ENCODE peak calls at places on chromosome 9, in eight cellular contexts. B, H, U, Y, Z, S, O and G are unnamed samples.

GRCh38 chr9:101582593-101582992 is 12.2 kb downstream of the PPP3R2 start:
- DNase-seq in O (no peak), Z (no peak), B (peak; percentile 11), H (no peak), U (no peak), Y (no peak), S (no peak), G (no peak)

GRCh38 chr9:14415947-14416346 is 102.0 kb upstream of the NFIB start:
- DNase-seq in O (no peak), U (no peak), B (no peak), Y (no peak), S (no peak), Z (no peak), H (no peak), G (no peak)

GRCh38 chr9:84137968-84138367 is 157.4 kb downstream of the RMI1 start:
- DNase-seq in H (no peak), B (no peak), S (no peak), U (no peak), O (no peak), Y (no peak), Z (no peak), G (no peak)

GRCh38 chr9:36964791-36965190 is 69.3 kb downstream of the PAX5 start:
- DNase-seq in B (no peak), Z (no peak), Y (no peak), S (no peak), U (no peak), H (no peak), O (no peak), G (no peak)

GRCh38 chr9:98596486-98596885 is 112.2 kb downstream of the GABBR2 start:
- DNase-seq in Z (no peak), H (no peak), B (no peak), Y (no peak), O (no peak), U (no peak), S (no peak), G (no peak)

GRCh38 chr9:23496827-23497226 is 329.2 kb downstream of the ELAVL2 start:
- DNase-seq in S (no peak), U (no peak), O (no peak), B (no peak), Y (no peak), H (no peak), Z (no peak), G (no peak)

GRCh38 chr9:120481842-120482241 is 98.1 kb downstream of the CDK5RAP2 start:
- DNase-seq in H (no peak), S (no peak), Z (no peak), O (no peak), B (no peak), Y (no peak), U (no peak), G (no peak)

GRCh38 chr9:13863112-13863511 is 450.8 kb downstream of the NFIB start:
- DNase-seq in Y (no peak), Z (no peak), B (no peak), S (no peak), O (no peak), H (no peak), U (no peak), G (no peak)

GRCh38 chr9:105425817-105426433 is 21.9 kb upstream of the FSD1L start:
- DNase-seq in Z (no peak), H (peak; percentile 47), Y (no peak), U (no peak), B (no peak), O (no peak), S (no peak), G (no peak)

GRCh38 chr9:110767559-110768063 is 99.0 kb downstream of the MUSK start:
- DNase-seq in Y (no peak), H (no peak), Z (no peak), O (peak; percentile 55), B (no peak), U (no peak), S (no peak), G (no peak)

GRCh38 chr9:91047529-91047928 is 245.9 kb downstream of the SYK start:
- DNase-seq in Z (peak; percentile 59), O (no peak), H (no peak), B (no peak), U (no peak), S (no peak), Y (peak; percentile 75), G (peak; percentile 61)

GRCh38 chr9:129351642-129352151 is 173.6 kb upstream of the IER5L start:
- DNase-seq in S (no peak), H (no peak), Y (no peak), O (no peak), U (no peak), B (no peak), Z (no peak), G (no peak)

GRCh38 chr9:91978739-91979414 is 28.8 kb upstream of the ROR2 start:
- DNase-seq in S (no peak), U (no peak), H (no peak), Z (no peak), O (peak; percentile 58), B (peak; percentile 20), Y (no peak), G (peak; percentile 2)

GRCh38 chr9:91572044-91572443 is 148.4 kb upstream of the NFIL3 start:
- DNase-seq in Y (no peak), O (no peak), Z (no peak), B (no peak), S (peak; percentile 6), H (no peak), U (no peak), G (no peak)

GRCh38 chr9:133643362-133643755 is 7.2 kb downstream of the DBH start:
- DNase-seq in B (no peak), U (no peak), Y (no peak), Z (no peak), O (no peak), S (no peak), H (no peak), G (no peak)

GRCh38 chr9:136242908-136243525 is 2.6 kb downstream of the QSOX2 start:
- DNase-seq in Y (no peak), H (no peak), S (no peak), B (no peak), U (no peak), O (no peak), Z (no peak), G (no peak)

GRCh38 chr9:89375181-89375760 is 57.0 kb downstream of the SECISBP2 start:
- DNase-seq in S (no peak), Y (peak; percentile 38), U (no peak), H (peak; percentile 71), Z (peak; percentile 15), B (no peak), O (no peak), G (no peak)

GRCh38 chr9:70840266-70840665 is 281.2 kb downstream of the TRPM3 start:
- DNase-seq in H (no peak), S (no peak), Z (no peak), U (no peak), O (no peak), Y (no peak), B (no peak), G (no peak)

GRCh38 chr9:123586140-123586735 is 230.2 kb downstream of the CRB2 start:
- DNase-seq in O (no peak), S (no peak), B (no peak), Z (no peak), U (no peak), H (no peak), Y (no peak), G (no peak)

GRCh38 chr9:135035781-135036760 is 51.4 kb upstream of the OLFM1 start:
- DNase-seq in B (no peak), O (no peak), S (no peak), Y (no peak), U (no peak), Z (no peak), H (no peak), G (no peak)

GRCh38 chr9:124350485-124351263 is 64.6 kb downstream of the PSMB7 start:
- DNase-seq in Z (no peak), U (no peak), S (no peak), Y (no peak), O (no peak), B (no peak), H (no peak), G (no peak)

GRCh38 chr9:100277166-100277979 is 75.4 kb downstream of the TEX10 start:
- DNase-seq in B (no peak), Z (no peak), S (no peak), U (no peak), O (no peak), Y (no peak), H (no peak), G (no peak)

GRCh38 chr9:128225770-128226753 is 22.9 kb downstream of the DNM1 start:
- DNase-seq in Y (no peak), S (no peak), U (no peak), O (no peak), Z (no peak), H (no peak), B (no peak), G (no peak)

GRCh38 chr9:25716220-25716872 is 38.1 kb upstream of the TUSC1 start:
- DNase-seq in B (peak; percentile 23), Y (no peak), U (no peak), O (peak; percentile 1), H (no peak), Z (no peak), S (peak; percentile 39), G (no peak)

GRCh38 chr9:113564804-113565237 is 101.3 kb downstream of the RGS3 start:
- DNase-seq in O (no peak), Y (no peak), H (no peak), S (no peak), U (no peak), B (no peak), Z (no peak), G (no peak)

GRCh38 chr9:130631331-130632080 is 32.9 kb upstream of the PRDM12 start:
- DNase-seq in O (no peak), U (no peak), H (no peak), Y (no peak), S (no peak), Z (no peak), B (no peak), G (no peak)

GRCh38 chr9:25374281-25374680 is 304.0 kb downstream of the TUSC1 start:
- DNase-seq in B (no peak), O (no peak), Z (no peak), Y (no peak), S (no peak), U (no peak), H (no peak), G (no peak)

GRCh38 chr9:24698864-24699518 is 153.3 kb upstream of the IZUMO3 start:
- DNase-seq in B (no peak), H (no peak), U (no peak), O (no peak), S (no peak), Z (no peak), Y (no peak), G (no peak)